ENCODE peak calls at places on chromosome 18, in five cellular contexts. P is sigmoid colon, M is stomach, X is HCT116, W is upper lobe of left lung. Q is an unnamed sample.

GRCh38 chr18:46623541-46623940 is 33.5 kb downstream of the LOXHD1 start:
- DNase-seq in P (no peak), M (no peak), X (no peak), W (no peak), Q (peak)

GRCh38 chr18:35030234-35030989 is 10.8 kb upstream of the MAPRE2 start:
- DNase-seq in P (no peak), M (no peak), X (no peak), W (no peak), Q (no peak)

GRCh38 chr18:10006261-10006903 is 92.6 kb downstream of the VAPA start:
- DNase-seq in P (peak), M (no peak), X (no peak), W (no peak), Q (no peak)

GRCh38 chr18:23337599-23338444 is 115.3 kb upstream of the RIOK3 start:
- DNase-seq in P (no peak), M (no peak), X (peak), W (no peak), Q (no peak)

GRCh38 chr18:10290244-10291240 is 163.9 kb upstream of the APCDD1 start:
- DNase-seq in P (no peak), M (no peak), X (no peak), W (peak), Q (no peak)

GRCh38 chr18:35478520-35479435 is 19.0 kb downstream of the INO80C start:
- DNase-seq in P (no peak), M (peak), X (peak), W (peak), Q (no peak)

GRCh38 chr18:65592419-65592818 is 158.4 kb upstream of the CDH7 start:
- DNase-seq in P (no peak), M (no peak), X (no peak), W (no peak), Q (no peak)

GRCh38 chr18:51623653-51624052 is 426.2 kb upstream of the MEX3C start:
- DNase-seq in P (no peak), M (no peak), X (no peak), W (no peak), Q (no peak)

GRCh38 chr18:79405781-79406575 is 10.2 kb downstream of the NFATC1 start:
- DNase-seq in P (no peak), M (peak), X (no peak), W (peak), Q (peak)

GRCh38 chr18:73270919-73271318 is 403.1 kb upstream of the NETO1 start:
- DNase-seq in P (no peak), M (no peak), X (no peak), W (no peak), Q (no peak)

GRCh38 chr18:65983750-65984149 is 232.9 kb downstream of the CDH7 start:
- DNase-seq in P (no peak), M (no peak), X (no peak), W (no peak), Q (no peak)

GRCh38 chr18:75390854-75391253 is 36.6 kb downstream of the SMIM21 start:
- DNase-seq in P (no peak), M (no peak), X (no peak), W (no peak), Q (no peak)

GRCh38 chr18:36769611-36770314 is 59.0 kb downstream of the TPGS2 start:
- DNase-seq in P (no peak), M (no peak), X (peak), W (no peak), Q (no peak)

GRCh38 chr18:30376515-30376914 is 666.0 kb downstream of the DSC3 start:
- DNase-seq in P (no peak), M (no peak), X (peak), W (no peak), Q (no peak)

GRCh38 chr18:67766930-67767329 is 250.4 kb upstream of the DSEL start:
- DNase-seq in P (no peak), M (no peak), X (no peak), W (no peak), Q (no peak)

GRCh38 chr18:74935411-74935810 is 273.5 kb downstream of the PTGR3 start:
- DNase-seq in P (no peak), M (no peak), X (no peak), W (no peak), Q (no peak)

GRCh38 chr18:51032193-51032592 is 2.2 kb downstream of the SMAD4 start:
- DNase-seq in P (no peak), M (no peak), X (no peak), W (no peak), Q (no peak)

GRCh38 chr18:62360806-62361205 is 35.7 kb downstream of the TNFRSF11A start:
- DNase-seq in P (no peak), M (no peak), X (no peak), W (no peak), Q (no peak)

GRCh38 chr18:73669299-73669698 is 478.3 kb downstream of the FBXO15 start:
- DNase-seq in P (no peak), M (no peak), X (no peak), W (no peak), Q (no peak)

GRCh38 chr18:13454363-13455150 is 236.0 kb downstream of the LDLRAD4 start:
- DNase-seq in P (no peak), M (peak), X (no peak), W (no peak), Q (no peak)

GRCh38 chr18:55907352-55908045 is 319.5 kb upstream of the TCF4 start:
- DNase-seq in P (no peak), M (no peak), X (no peak), W (no peak), Q (no peak)

GRCh38 chr18:39485696-39486095 is 1920.1 kb upstream of the CELF4 start:
- DNase-seq in P (no peak), M (no peak), X (no peak), W (no peak), Q (no peak)

GRCh38 chr18:21205695-21206094 is 36.3 kb upstream of the GREB1L start:
- DNase-seq in P (no peak), M (no peak), X (no peak), W (no peak), Q (no peak)

GRCh38 chr18:76619342-76620315 is 124.6 kb upstream of the ZNF516 start:
- DNase-seq in P (peak), M (peak), X (no peak), W (peak), Q (peak)

GRCh38 chr18:11658989-11659388 is 30.1 kb upstream of the GNAL start:
- DNase-seq in P (no peak), M (no peak), X (no peak), W (peak), Q (no peak)

GRCh38 chr18:79422022-79422782 is 26.5 kb downstream of the NFATC1 start:
- DNase-seq in P (no peak), M (no peak), X (no peak), W (no peak), Q (peak)

GRCh38 chr18:43405097-43405496 is 127.8 kb upstream of the SYT4 start:
- DNase-seq in P (no peak), M (no peak), X (no peak), W (no peak), Q (no peak)

GRCh38 chr18:9673296-9674251 is 34.5 kb upstream of the RAB31 start:
- DNase-seq in P (no peak), M (peak), X (peak), W (peak), Q (no peak)

GRCh38 chr18:23661735-23662308 is 889 bp downstream of the ANKRD29 start:
- DNase-seq in P (no peak), M (no peak), X (no peak), W (no peak), Q (no peak)

GRCh38 chr18:57980573-57981348 is 63.3 kb upstream of the NEDD4L start:
- DNase-seq in P (no peak), M (no peak), X (no peak), W (no peak), Q (no peak)

GRCh38 chr18:58390399-58390798 is 238.5 kb downstream of the ALPK2 start:
- DNase-seq in P (no peak), M (no peak), X (no peak), W (no peak), Q (no peak)

GRCh38 chr18:56709463-56709862 is 58.3 kb downstream of the WDR7 start:
- DNase-seq in P (no peak), M (no peak), X (peak), W (no peak), Q (no peak)

GRCh38 chr18:77000527-77000926 is 132.1 kb downstream of the MBP start:
- DNase-seq in P (peak), M (peak), X (no peak), W (peak), Q (peak)

GRCh38 chr18:76351961-76352581 is 143.0 kb downstream of the ZNF516 start:
- DNase-seq in P (peak), M (no peak), X (no peak), W (peak), Q (no peak)

GRCh38 chr18:51107082-51107481 is 77.1 kb downstream of the SMAD4 start:
- DNase-seq in P (no peak), M (no peak), X (no peak), W (peak), Q (no peak)

GRCh38 chr18:79532690-79533058 is 136.9 kb downstream of the NFATC1 start:
- DNase-seq in P (no peak), M (no peak), X (no peak), W (peak), Q (no peak)

GRCh38 chr18:48665654-48666053 is 126.8 kb downstream of the CTIF start:
- DNase-seq in P (no peak), M (no peak), X (no peak), W (no peak), Q (no peak)

GRCh38 chr18:60146220-60146960 is 226.2 kb downstream of the MC4R start:
- DNase-seq in P (no peak), M (no peak), X (no peak), W (no peak), Q (no peak)
- TF ChIP-seq CTCF in P (no peak), M (no peak), X (no peak), W (no peak), Q (no peak)

DNA sequence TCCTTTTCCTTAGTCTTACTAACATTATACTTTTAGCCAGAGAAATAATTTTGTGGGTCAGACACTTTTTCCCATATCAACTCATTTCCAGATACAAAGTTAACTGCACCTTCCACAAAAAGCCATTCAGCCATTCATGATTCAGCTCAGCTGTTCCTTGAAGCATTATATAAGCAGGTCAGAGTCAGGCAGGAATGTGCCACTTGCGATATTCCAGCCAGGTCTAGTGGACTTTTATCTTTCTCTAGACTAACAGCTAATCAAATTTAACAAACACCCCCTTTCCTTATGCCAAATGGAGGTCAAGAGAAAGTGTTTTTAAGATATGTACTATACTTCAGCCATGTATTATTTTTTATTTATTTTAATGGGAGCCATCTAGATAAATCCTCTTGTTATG is 75.6 kb upstream of the EPB41L3 start:
- DNase-seq in P (no peak), M (no peak), X (no peak), W (no peak), Q (no peak)
- TF ChIP-seq POLR2AphosphoS5 in P (no peak), M (no peak), X (no peak), W (no peak), Q (no peak)

GRCh38 chr18:3248670-3249359 is 1.2 kb downstream of the MYL12A start:
- DNase-seq in P (no peak), M (no peak), X (no peak), W (peak), Q (no peak)
- TF ChIP-seq POLR2A in P (peak), M (no peak), X (no peak), W (peak), Q (no peak)

DNA sequence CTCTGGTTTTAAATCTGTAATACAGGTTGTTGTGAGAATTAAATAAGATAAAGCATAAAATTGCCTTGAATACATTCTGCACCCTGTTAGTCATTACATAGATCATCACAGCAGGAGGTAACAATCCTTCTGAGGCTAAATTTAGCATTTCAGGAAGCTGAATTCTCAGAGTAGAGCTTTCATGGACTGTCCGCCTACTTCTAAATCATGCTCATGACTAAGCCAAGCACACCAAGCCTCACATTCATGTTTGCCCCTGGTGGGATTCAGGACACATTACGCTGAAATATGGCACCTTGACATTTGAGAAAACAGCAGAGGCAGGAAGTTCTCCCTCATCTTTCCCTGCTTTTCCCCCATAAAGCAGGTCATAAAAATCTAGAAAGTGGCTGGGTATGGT is 16.6 kb upstream of the PIK3C3 start:
- DNase-seq in P (no peak), M (no peak), X (no peak), W (no peak), Q (no peak)
- TF ChIP-seq CTCF in P (no peak), M (no peak), X (no peak), W (no peak), Q (no peak)

GRCh38 chr18:32470713-32471633 is at the start of gene GAREM1:
- DNase-seq in P (peak), M (peak), X (peak), W (peak), Q (peak)
- TF ChIP-seq POLR2AphosphoS5 in P (peak), M (peak), X (peak), W (peak), Q (peak)

DNA sequence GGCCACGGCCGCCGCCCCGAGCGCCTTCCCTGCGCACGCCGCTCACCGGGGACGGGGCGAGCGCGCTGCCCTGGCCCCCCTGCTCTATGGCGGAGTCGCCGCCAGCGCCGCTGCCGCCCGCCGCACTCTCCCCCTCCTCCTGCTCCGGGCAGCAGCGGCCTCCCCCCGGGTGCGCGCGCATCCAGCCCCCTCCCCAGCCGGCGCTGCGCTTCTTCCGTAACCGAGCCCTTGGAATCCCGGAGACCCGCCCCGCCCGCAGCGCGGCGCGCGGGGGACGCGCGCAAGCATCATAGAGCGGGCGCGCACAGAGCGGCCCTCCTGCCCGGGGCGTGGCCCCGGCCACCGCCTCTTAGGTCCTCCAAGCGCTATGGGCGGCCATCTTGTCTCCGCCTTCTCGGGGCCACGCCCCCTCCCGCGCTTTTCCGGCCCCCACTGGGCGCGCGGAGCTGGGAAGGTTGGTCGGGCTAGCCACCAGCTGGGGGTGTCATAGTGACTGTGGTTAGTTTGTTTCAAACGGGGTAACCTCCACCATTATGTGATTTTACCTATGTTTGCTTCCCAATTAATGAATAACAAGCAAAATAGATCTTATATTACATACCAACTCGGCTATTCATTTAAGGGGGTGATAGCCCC is at the start of gene MBD2:
- DNase-seq in P (peak), M (peak), X (peak), W (peak), Q (peak)
- TF ChIP-seq POLR2A in P (no peak), M (no peak), X (peak), W (peak), Q (peak)

Q was measured in spleen.